ENCODE peak calls at places on chromosomes 7 and 10, in ten cellular contexts. K, G, E, A, B, X, O, Q, J and Z are unnamed samples.
A peak's percentile ranks its signal among the peaks of the same experiment; 100 is the strongest.

GRCh38 chr10:28632597-28632940 is 44.8 kb upstream of the BAMBI start:
- DNase-seq in A (no peak), J (no peak), E (no peak), G (no peak), O (no peak), X (no peak), B (no peak), K (no peak), Q (no peak), Z (no peak)

GRCh38 chr7:121755286-121755685 is 117.7 kb upstream of the PTPRZ1 start:
- DNase-seq in Q (no peak), J (no peak), K (no peak), E (no peak), G (no peak), O (no peak), A (no peak), B (no peak), X (no peak), Z (no peak)

GRCh38 chr7:155527664-155528063 is 18.7 kb downstream of the CNPY1 start:
- DNase-seq in Q (no peak), E (no peak), G (no peak), X (no peak), B (no peak), O (no peak), J (no peak), A (no peak), K (no peak), Z (no peak)

GRCh38 chr7:129514683-129515082 is 12.4 kb downstream of the SMKR1 start:
- DNase-seq in G (no peak), O (no peak), J (peak; percentile 48), B (no peak), Q (no peak), X (no peak), E (no peak), A (no peak), K (no peak), Z (no peak)

GRCh38 chr7:42192851-42193456 is 44.1 kb downstream of the GLI3 start:
- DNase-seq in E (no peak), Q (no peak), B (no peak), A (no peak), K (no peak), O (no peak), J (no peak), G (no peak), X (no peak), Z (no peak)

GRCh38 chr7:29748286-29749099 is 57.8 kb upstream of the WIPF3 start:
- DNase-seq in G (no peak), Q (no peak), K (peak; percentile 65), J (peak; percentile 64), X (no peak), E (no peak), B (no peak), A (no peak), O (no peak), Z (no peak)

GRCh38 chr10:20839141-20839540 is 58.0 kb downstream of the NEBL start:
- DNase-seq in G (no peak), K (no peak), B (no peak), X (no peak), O (no peak), J (peak; percentile 73), E (no peak), A (no peak), Q (no peak), Z (no peak)

GRCh38 chr10:6342091-6342490 is 139.4 kb downstream of the PFKFB3 start:
- DNase-seq in A (no peak), K (no peak), O (no peak), B (no peak), Q (no peak), J (no peak), G (no peak), X (no peak), E (no peak), Z (no peak)

GRCh38 chr10:11164806-11165590 is 147.3 kb downstream of the CELF2 start:
- DNase-seq in J (peak; percentile 94), Q (peak; percentile 63), A (peak; percentile 87), E (peak; percentile 60), X (peak; percentile 76), B (peak; percentile 52), K (no peak), G (peak; percentile 71), O (no peak), Z (peak; percentile 33)

GRCh38 chr7:79652619-79653018 is 199.2 kb upstream of the MAGI2 start:
- DNase-seq in X (no peak), G (no peak), K (no peak), B (no peak), A (no peak), E (no peak), Q (no peak), O (no peak), J (no peak), Z (no peak)

GRCh38 chr7:6647541-6647940 is 10.4 kb downstream of the ZNF316 start:
- DNase-seq in Q (no peak), E (no peak), J (no peak), X (peak; percentile 40), A (no peak), B (no peak), K (no peak), O (no peak), G (no peak), Z (no peak)

GRCh38 chr7:92778972-92779371 is 57.4 kb downstream of the CDK6 start:
- DNase-seq in A (peak; percentile 69), B (no peak), G (no peak), Q (peak; percentile 23), O (peak; percentile 34), K (peak; percentile 66), J (peak; percentile 96), E (no peak), X (no peak), Z (no peak)

GRCh38 chr10:27240891-27241639 is 468 bp upstream of the ACBD5 start:
- DNase-seq in K (peak; percentile 46), A (no peak), J (peak; percentile 14), E (peak; percentile 65), B (no peak), O (no peak), X (peak; percentile 65), Q (no peak), G (no peak), Z (no peak)

GRCh38 chr7:40186586-40186985 is 51.8 kb downstream of the SUGCT start:
- DNase-seq in G (no peak), Q (no peak), B (no peak), A (no peak), K (peak; percentile 6), J (no peak), X (no peak), E (no peak), O (no peak), Z (no peak)
- TF ChIP-seq CTCF in G (no peak), Q (no peak), B (no peak), A (no peak), K (no peak), J (peak; percentile 9), X (no peak), E (no peak), O (no peak), Z (no peak)

DNA sequence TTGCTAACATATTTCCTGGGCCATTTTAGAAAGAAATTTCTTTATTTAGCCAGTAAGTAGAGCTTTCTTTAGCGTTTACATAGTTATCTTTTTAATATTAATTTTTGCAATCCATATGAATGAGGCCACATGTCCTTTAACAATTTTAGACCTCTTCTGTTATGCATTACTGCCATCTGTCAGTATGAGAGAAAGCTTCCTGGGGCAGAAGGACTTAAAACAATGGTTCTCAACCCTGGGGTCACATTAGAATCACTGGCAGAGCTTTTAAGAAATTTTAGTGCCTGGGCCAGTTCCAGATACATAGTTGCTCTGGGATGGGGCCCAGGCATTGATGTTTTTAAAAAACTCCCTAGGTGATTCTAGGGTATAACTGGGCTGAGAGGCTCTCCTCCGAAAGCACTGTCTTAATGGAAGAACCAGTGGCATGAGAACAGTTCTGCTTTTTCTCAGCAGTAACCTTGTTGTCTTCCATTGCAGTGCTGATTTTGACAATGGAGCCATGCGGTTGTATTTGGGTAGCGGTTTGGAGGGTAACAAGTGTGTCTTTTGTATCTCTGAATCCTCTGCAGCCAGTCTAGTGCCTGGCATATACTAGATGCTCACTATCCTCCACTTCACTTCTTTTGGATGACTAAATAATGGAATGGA is 226.9 kb downstream of the AUTS2 start:
- DNase-seq in B (no peak), X (no peak), O (no peak), Q (no peak), K (no peak), G (no peak), A (no peak), E (no peak), J (no peak), Z (no peak)
- TF ChIP-seq CTCF in B (no peak), X (no peak), O (no peak), Q (no peak), K (no peak), G (no peak), A (peak; percentile 26), E (no peak), J (no peak), Z (no peak)

DNA sequence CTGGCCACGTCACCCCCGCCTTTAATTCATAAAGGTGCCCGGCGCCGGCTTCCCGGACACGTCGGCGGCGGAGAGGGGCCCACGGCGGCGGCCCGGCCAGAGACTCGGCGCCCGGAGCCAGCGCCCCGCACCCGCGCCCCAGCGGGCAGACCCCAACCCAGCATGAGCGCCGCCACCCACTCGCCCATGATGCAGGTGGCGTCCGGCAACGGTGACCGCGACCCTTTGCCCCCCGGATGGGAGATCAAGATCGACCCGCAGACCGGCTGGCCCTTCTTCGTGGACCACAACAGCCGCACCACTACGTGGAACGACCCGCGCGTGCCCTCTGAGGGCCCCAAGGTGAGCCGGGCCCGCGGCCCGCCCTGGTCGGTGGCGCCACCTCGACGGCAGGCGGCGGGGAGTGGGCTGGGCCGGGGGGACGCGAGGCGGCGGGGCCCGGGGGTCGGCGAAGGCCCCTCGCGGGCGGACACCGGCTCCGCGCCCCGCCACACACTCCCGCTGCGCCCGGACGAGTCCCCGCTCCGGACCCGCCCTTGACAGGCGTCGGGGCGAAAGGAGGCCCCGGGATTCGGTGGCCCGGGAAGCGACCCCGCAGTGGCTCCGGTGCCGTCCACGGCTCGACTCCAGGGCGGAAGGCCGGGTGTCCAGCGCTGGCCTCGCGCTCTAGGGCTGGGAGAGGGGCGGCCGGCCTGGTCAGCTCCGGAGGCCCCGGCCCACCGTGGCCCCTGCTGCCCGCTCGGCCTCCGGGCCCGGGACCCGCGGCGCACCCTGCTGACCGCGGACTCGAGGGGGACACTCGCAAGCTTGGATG is 541 bp downstream of the BAG3 start:
- DNase-seq in B (no peak), E (peak; percentile 71), J (no peak), Q (peak; percentile 29), X (peak; percentile 78), O (no peak), G (peak; percentile 63), K (no peak), A (no peak), Z (no peak)
- TF ChIP-seq CTCF in B (no peak), E (no peak), J (no peak), Q (no peak), X (no peak), O (peak; percentile 4), G (no peak), K (no peak), A (no peak), Z (no peak)

DNA sequence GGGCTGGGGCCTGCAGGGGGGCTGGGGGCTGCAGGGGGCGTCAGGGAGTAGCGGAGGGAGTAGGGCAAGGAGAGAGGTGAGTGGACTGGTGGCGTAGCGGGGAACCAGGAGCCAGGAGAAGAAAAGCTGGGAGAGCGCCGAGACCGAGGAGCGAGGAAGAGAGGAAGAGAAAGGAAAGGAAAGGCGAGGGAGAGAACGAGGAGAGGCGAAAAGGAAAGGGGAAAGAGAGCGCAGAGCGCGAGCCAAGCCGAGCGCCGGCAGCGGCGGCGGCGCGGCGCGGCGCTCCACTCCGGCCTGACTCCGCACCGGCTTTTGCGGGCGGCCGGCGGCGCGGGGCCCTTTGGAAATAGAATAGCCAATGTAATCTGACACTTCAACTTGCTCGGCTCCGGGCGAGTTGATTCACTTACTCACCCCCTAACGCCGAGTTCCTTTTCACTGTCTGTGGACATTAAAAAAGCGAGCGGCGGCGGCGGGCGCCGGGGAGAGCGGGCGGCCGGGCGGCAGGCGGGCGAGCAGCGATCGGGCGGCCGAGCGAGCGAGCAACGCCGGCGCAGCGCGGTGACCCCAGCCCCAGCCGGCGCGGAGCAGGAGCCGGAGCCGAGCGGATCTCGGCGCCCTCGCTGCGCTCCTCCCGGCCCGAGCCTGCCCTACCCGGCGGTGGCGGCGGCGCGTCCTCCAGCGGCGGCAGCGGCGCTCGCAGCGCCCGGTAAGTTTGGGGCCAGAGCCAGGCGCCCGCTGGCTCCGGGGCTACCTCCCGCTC is at the start of gene ZMIZ1:
- DNase-seq in A (peak; percentile 96), E (peak; percentile 90), Q (peak; percentile 91), B (peak; percentile 63), G (peak; percentile 91), K (peak; percentile 92), X (peak; percentile 90), O (no peak), J (peak; percentile 90), Z (peak; percentile 71)
- TF ChIP-seq CTCF in A (peak; percentile 43), E (peak; percentile 2), Q (peak; percentile 8), B (peak; percentile 8), G (peak; percentile 15), K (no peak), X (no peak), O (peak; percentile 19), J (no peak), Z (no peak)